ENCODE peak calls at places on chromosomes 7 and 10, in ten cellular contexts. W is central memory CD4-positive, alpha-beta T cell; M is stimulated activated CD4-positive, alpha-beta T cell treated with anti-CD3 and anti-CD28 coated beads, Interleukin-1b, Interleukin-23, amount 100 ng/mL, for 24 hours; E is germinal center; X is left ventricle myocardium inferior; N is ACHN; D is non-pigmented ciliary epithelial cell; Q is activated T-helper 1 cell treated with anti-CD3 and anti-CD28 coated beads, Interleukin-2, amount 50 U/mL, for 16 hours; C is AG09309; Y is Calu3. K is an unnamed sample.

GRCh38 chr7:95933618-95934017 is 161.3 kb downstream of the DYNC1I1 start:
- DNase-seq in W (no peak), M (no peak), E (no peak), X (no peak), N (no peak), D (no peak), Q (no peak), C (no peak), Y (no peak), K (no peak)

GRCh38 chr7:12234334-12234733 is 23.2 kb downstream of the TMEM106B start:
- DNase-seq in W (no peak), M (no peak), E (no peak), X (no peak), N (no peak), D (no peak), Q (no peak), C (no peak), Y (no peak), K (peak; percentile 28)

GRCh38 chr7:96075510-96076349 is 246.2 kb downstream of the SLC25A13 start:
- DNase-seq in W (peak; percentile 37), M (no peak), E (peak; percentile 74), X (peak; percentile 53), N (peak; percentile 80), D (no peak), Q (peak; percentile 17), C (no peak), Y (peak; percentile 53), K (peak; percentile 87)

GRCh38 chr10:97904026-97904410 is 54.4 kb downstream of the GOLGA7B start:
- DNase-seq in W (no peak), M (no peak), E (no peak), X (no peak), N (no peak), D (no peak), Q (no peak), C (no peak), Y (no peak), K (no peak)

GRCh38 chr10:125085281-125085680 is 75.1 kb downstream of the CTBP2 start:
- DNase-seq in W (no peak), M (no peak), E (no peak), X (no peak), N (no peak), D (no peak), Q (no peak), C (no peak), Y (no peak), K (no peak)

GRCh38 chr7:98826400-98826799 is 43.4 kb downstream of the TMEM130 start:
- DNase-seq in W (no peak), M (no peak), E (no peak), X (no peak), N (no peak), D (no peak), Q (no peak), C (no peak), Y (no peak), K (no peak)

GRCh38 chr10:45809829-45810228 is 37.5 kb downstream of the AGAP4 start:
- DNase-seq in W (no peak), M (no peak), E (no peak), X (no peak), N (no peak), D (no peak), Q (no peak), C (no peak), Y (no peak), K (no peak)

GRCh38 chr7:86504229-86504628 is 139.5 kb upstream of the GRM3 start:
- DNase-seq in W (no peak), M (no peak), E (no peak), X (no peak), N (no peak), D (no peak), Q (no peak), C (no peak), Y (no peak), K (no peak)

GRCh38 chr10:110008518-110009339 is 945 bp downstream of the ADD3 start:
- DNase-seq in W (peak; percentile 60), M (no peak), E (peak; percentile 34), X (peak; percentile 55), N (peak; percentile 31), D (no peak), Q (peak; percentile 21), C (no peak), Y (peak; percentile 33), K (peak; percentile 34)

GRCh38 chr10:43962346-43963191 is 313.9 kb upstream of the ZNF32 start:
- DNase-seq in W (no peak), M (no peak), E (no peak), X (no peak), N (no peak), D (no peak), Q (no peak), C (no peak), Y (no peak), K (no peak)

GRCh38 chr7:128904381-128905197 is 5.9 kb downstream of the KCP start:
- DNase-seq in W (peak; percentile 59), M (no peak), E (peak; percentile 85), X (no peak), N (peak; percentile 82), D (peak; percentile 11), Q (no peak), C (no peak), Y (no peak), K (peak; percentile 68)